ENCODE peak calls at places on chromosomes 2 and 18, in seven cellular contexts. A, H, W, F, P, E and J are unnamed samples.
A peak's percentile ranks its signal among the peaks of the same experiment; 100 is the strongest.

GRCh38 chr2:43423941-43424261 is 171.9 kb downstream of the THADA start:
- DNase-seq in F (no peak), W (no peak), H (no peak), A (no peak), P (no peak), E (no peak), J (no peak)

GRCh38 chr18:63881851-63882250 is 5.7 kb upstream of the SERPINB2 start:
- DNase-seq in F (peak; percentile 32), E (no peak), H (peak; percentile 59), A (no peak), W (no peak), P (no peak), J (no peak)

GRCh38 chr2:136874258-136874657 is 108.9 kb downstream of the THSD7B start:
- DNase-seq in H (no peak), P (no peak), W (no peak), E (no peak), A (no peak), F (no peak), J (no peak)

GRCh38 chr2:174003635-174004310 is 38.6 kb upstream of the SP3 start:
- DNase-seq in H (no peak), A (no peak), P (no peak), F (no peak), W (no peak), E (no peak), J (no peak)

GRCh38 chr2:53104263-53104662 is 663.3 kb upstream of the CHAC2 start:
- DNase-seq in W (no peak), A (no peak), P (no peak), E (no peak), H (peak; percentile 76), F (peak; percentile 45), J (peak; percentile 12)

GRCh38 chr2:178205853-178206516 is 11.7 kb downstream of the OSBPL6 start:
- DNase-seq in H (peak; percentile 75), E (no peak), F (peak; percentile 38), A (no peak), W (no peak), P (no peak), J (peak; percentile 46)

GRCh38 chr18:76573325-76574025 is 78.4 kb upstream of the ZNF516 start:
- DNase-seq in P (peak; percentile 40), W (no peak), A (no peak), H (peak; percentile 87), F (peak; percentile 66), E (no peak), J (peak; percentile 44)

GRCh38 chr2:238928520-238929241 is 80.8 kb downstream of the TWIST2 start:
- DNase-seq in H (no peak), F (no peak), W (no peak), A (no peak), E (no peak), P (no peak), J (no peak)

GRCh38 chr2:85435986-85436835 is 17.7 kb downstream of the SH2D6 start:
- DNase-seq in E (no peak), H (no peak), P (no peak), W (no peak), F (no peak), A (no peak), J (no peak)

GRCh38 chr2:158153270-158154015 is 51.8 kb downstream of the UPP2 start:
- DNase-seq in H (no peak), A (no peak), F (no peak), W (no peak), P (no peak), E (no peak), J (no peak)

GRCh38 chr2:161355985-161356384 is 47.8 kb downstream of the PSMD14 start:
- DNase-seq in F (no peak), H (no peak), E (no peak), W (no peak), A (no peak), P (no peak), J (no peak)

GRCh38 chr2:196702641-196703040 is 63.1 kb downstream of the CCDC150 start:
- DNase-seq in F (no peak), A (no peak), E (no peak), P (no peak), H (no peak), W (no peak), J (no peak)

GRCh38 chr2:5368263-5368662 is 323.9 kb upstream of the SOX11 start:
- DNase-seq in H (no peak), P (no peak), F (no peak), A (no peak), W (no peak), E (no peak), J (no peak)

GRCh38 chr2:1830936-1831616 is 86.8 kb upstream of the PXDN start:
- DNase-seq in W (no peak), F (peak; percentile 10), E (no peak), A (no peak), P (no peak), H (no peak), J (no peak)

GRCh38 chr2:113117594-113118262 is 9.7 kb upstream of the IL1RN start:
- DNase-seq in H (peak; percentile 85), P (no peak), A (no peak), F (peak; percentile 28), W (no peak), E (no peak), J (peak; percentile 54)

GRCh38 chr2:168801961-168802824 is at the start of gene NOSTRIN:
- DNase-seq in H (peak; percentile 34), W (no peak), P (peak; percentile 7), F (peak; percentile 57), A (no peak), E (no peak), J (peak; percentile 21)

GRCh38 chr2:17752892-17753802 is 463 bp downstream of the SMC6 start:
- DNase-seq in A (no peak), W (peak; percentile 38), H (peak; percentile 34), F (peak; percentile 46), P (no peak), E (peak; percentile 71), J (peak; percentile 9)

GRCh38 chr2:64978514-64979268 is 10.5 kb upstream of the SLC1A4 start:
- DNase-seq in H (peak; percentile 31), F (no peak), E (no peak), P (no peak), A (no peak), W (no peak), J (no peak)